ENCODE peak calls at places on chromosomes 5 and 9, in nine cellular contexts. V, M, W, Z, H, I, Q, P and K are unnamed samples.

GRCh38 chr5:58666598-58667595 is 84.0 kb downstream of the RAB3C start:
- DNase-seq in P (peak; percentile 1), W (no peak), M (no peak), H (no peak), V (no peak), I (no peak), Q (no peak), Z (no peak), K (no peak)

GRCh38 chr5:143229426-143229895 is 174.0 kb downstream of the NR3C1 start:
- DNase-seq in Q (no peak), P (no peak), V (no peak), Z (no peak), H (no peak), M (no peak), I (no peak), W (no peak), K (no peak)

GRCh38 chr9:35180801-35181200 is 19.0 kb downstream of the UNC13B start:
- DNase-seq in M (no peak), Q (no peak), H (no peak), I (no peak), P (no peak), Z (no peak), W (no peak), V (no peak), K (no peak)

GRCh38 chr5:157575096-157575872 is at the start of gene ADAM19:
- DNase-seq in Z (peak; percentile 36), I (no peak), W (peak; percentile 55), M (peak; percentile 84), Q (peak; percentile 75), P (peak; percentile 56), V (no peak), H (no peak), K (no peak)

GRCh38 chr5:56814361-56814962 is 887 bp upstream of the MAP3K1 start:
- DNase-seq in Q (peak; percentile 52), P (no peak), M (peak; percentile 17), H (no peak), Z (no peak), I (no peak), V (no peak), W (no peak), K (no peak)

GRCh38 chr9:110895141-110895912 is 142.9 kb downstream of the LPAR1 start:
- DNase-seq in M (no peak), W (no peak), P (peak; percentile 18), Z (no peak), H (no peak), Q (peak; percentile 85), I (no peak), V (no peak), K (no peak)

GRCh38 chr9:71058660-71059059 is 62.8 kb downstream of the TRPM3 start:
- DNase-seq in I (no peak), Z (no peak), V (no peak), Q (no peak), H (no peak), P (no peak), W (no peak), M (no peak), K (no peak)

GRCh38 chr5:126044931-126045565 is 378.2 kb upstream of the GRAMD2B start:
- DNase-seq in M (no peak), P (no peak), H (no peak), I (no peak), V (no peak), W (no peak), Z (no peak), Q (no peak), K (no peak)

GRCh38 chr5:150235548-150235895 is 45.7 kb downstream of the SLC6A7 start:
- DNase-seq in Q (no peak), Z (no peak), W (no peak), M (no peak), I (no peak), V (no peak), P (no peak), H (no peak), K (no peak)

GRCh38 chr9:32775283-32775682 is 8.1 kb upstream of the TMEM215 start:
- DNase-seq in Q (no peak), W (no peak), H (no peak), M (no peak), I (no peak), V (no peak), P (no peak), Z (no peak), K (no peak)

GRCh38 chr5:139282195-139282557 is 11.4 kb upstream of the MATR3 start:
- DNase-seq in Z (peak; percentile 53), M (no peak), I (no peak), H (no peak), Q (no peak), W (no peak), P (peak; percentile 38), V (no peak), K (no peak)

GRCh38 chr5:143698534-143698933 is 113.4 kb upstream of the HMHB1 start:
- DNase-seq in M (no peak), V (no peak), Q (no peak), P (no peak), W (no peak), H (no peak), I (no peak), Z (no peak), K (no peak)

GRCh38 chr9:34995288-34996060 is 5.9 kb downstream of the DNAJB5 start:
- DNase-seq in W (no peak), Q (peak; percentile 69), P (peak; percentile 84), M (peak; percentile 2), H (no peak), Z (peak; percentile 93), V (no peak), I (no peak), K (no peak)

GRCh38 chr9:136960212-136960937 is 8.3 kb downstream of the LCN12 start:
- DNase-seq in V (no peak), Q (no peak), Z (no peak), H (no peak), M (no peak), W (no peak), I (no peak), P (no peak), K (no peak)

GRCh38 chr9:111700776-111701175 is 39.4 kb downstream of the GNG10 start:
- DNase-seq in Q (no peak), W (no peak), M (no peak), H (no peak), P (no peak), I (no peak), V (no peak), Z (no peak), K (no peak)

GRCh38 chr5:140734354-140734753 is 34.1 kb downstream of the ZMAT2 start:
- DNase-seq in Q (no peak), I (no peak), W (no peak), M (no peak), Z (peak; percentile 25), H (no peak), V (no peak), P (peak; percentile 35), K (no peak)
- TF ChIP-seq CTCF in Q (peak; percentile 59), I (peak; percentile 30), W (peak; percentile 39), M (no peak), Z (peak; percentile 16), H (peak; percentile 29), V (peak; percentile 41), P (peak; percentile 51), K (peak; percentile 20)

DNA sequence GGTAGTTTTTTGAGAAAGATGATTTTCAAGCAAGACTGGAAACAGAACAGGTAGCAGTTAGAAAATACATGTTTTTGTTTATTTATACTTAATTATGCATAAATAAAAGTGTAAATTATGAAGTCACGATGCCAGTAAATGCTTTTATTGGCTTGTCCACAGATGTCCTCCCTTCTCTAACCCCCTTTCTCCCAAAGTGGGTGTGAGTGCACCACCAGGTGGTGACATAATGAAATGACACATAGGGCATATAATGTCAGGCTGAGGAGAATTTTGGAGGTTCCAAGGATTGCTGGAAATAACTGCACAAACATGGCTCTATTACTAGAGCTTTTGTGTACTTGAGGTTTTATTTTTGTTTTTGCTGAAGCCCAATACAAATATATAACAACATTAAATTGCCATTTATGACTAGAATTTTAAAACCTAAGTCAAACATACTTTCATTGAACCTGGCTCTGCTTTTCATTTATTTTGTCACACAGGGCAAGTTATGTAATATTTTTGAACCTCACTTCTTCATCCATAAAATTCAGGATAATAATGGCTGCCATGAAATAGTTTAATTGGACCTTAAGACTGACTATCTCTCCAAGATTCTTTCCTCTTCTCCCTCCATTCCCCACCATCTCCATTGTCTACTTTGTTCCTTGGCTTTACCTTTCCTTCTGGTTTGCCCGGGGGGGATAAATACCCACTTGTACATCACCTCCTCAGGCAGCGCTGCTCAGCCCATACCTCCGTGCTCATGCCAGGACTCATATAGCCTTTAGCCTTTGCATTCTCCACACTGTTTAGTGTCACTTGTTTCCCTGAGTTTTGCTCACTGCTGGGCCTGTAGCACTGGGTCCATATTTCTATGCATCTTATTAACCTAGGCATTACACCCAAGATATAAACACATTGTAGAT is 168.8 kb downstream of the PDE4D start:
- DNase-seq in V (peak; percentile 34), Z (peak; percentile 80), Q (no peak), H (peak; percentile 11), M (peak; percentile 26), I (no peak), P (peak; percentile 45), W (no peak), K (no peak)
- TF ChIP-seq CTCF in V (peak; percentile 82), Z (peak; percentile 76), Q (peak; percentile 65), H (peak; percentile 71), M (peak; percentile 81), I (peak; percentile 43), P (peak; percentile 78), W (peak; percentile 76), K (peak; percentile 75)

GRCh38 chr9:77764894-77765780 is 117.0 kb upstream of the GNA14 start:
- DNase-seq in Q (no peak), W (no peak), H (peak; percentile 50), P (peak; percentile 77), I (no peak), V (peak; percentile 42), Z (peak; percentile 40), M (no peak), K (peak; percentile 49)
- TF ChIP-seq CTCF in Q (peak; percentile 37), W (peak; percentile 43), H (peak; percentile 73), P (peak; percentile 79), I (peak; percentile 54), V (peak; percentile 65), Z (peak; percentile 41), M (peak; percentile 36), K (peak; percentile 65)

GRCh38 chr5:52924458-52924857 is 64.7 kb upstream of the ITGA2 start:
- DNase-seq in V (no peak), I (no peak), P (no peak), Q (no peak), H (no peak), Z (no peak), M (no peak), W (no peak), K (no peak)
- TF ChIP-seq CTCF in V (no peak), I (no peak), P (no peak), Q (no peak), H (no peak), Z (no peak), M (no peak), W (no peak), K (no peak)

DNA sequence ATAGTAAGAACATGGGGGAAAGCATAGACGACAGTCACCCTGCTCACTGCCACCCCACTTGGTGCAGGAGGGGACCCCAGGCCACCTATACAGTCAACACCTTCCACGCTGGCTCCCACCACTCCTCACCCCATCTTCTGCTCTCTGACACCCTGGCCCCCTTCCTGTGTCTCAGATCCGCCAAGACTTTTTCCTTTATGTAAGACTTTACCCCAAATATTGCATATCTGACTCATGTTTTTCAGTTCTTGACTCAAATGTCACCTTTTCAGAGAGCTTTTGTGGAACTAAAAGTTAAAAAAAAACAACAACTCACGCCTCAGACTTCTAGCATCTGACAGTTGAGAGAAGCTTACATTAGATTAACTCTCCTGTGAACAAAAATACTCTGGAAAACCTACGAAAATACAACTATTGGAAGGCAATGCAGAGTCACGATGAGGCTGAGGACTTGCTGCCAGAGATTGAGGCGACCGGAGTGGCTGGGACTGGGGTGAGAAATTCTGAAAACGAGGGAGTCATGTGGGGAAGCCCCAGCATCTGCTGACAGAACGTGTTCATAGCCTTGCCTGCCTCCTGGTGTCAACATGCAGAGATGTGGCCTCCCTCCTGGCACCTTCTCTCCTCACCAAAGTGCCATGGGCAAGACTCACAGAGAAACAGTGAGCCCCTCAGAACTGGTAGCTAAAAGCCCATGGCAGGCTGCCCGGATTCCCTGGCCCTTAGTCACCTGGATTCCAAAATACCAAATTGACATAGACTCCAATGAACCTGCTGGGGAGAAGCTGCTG is 22.4 kb upstream of the FCN2 start:
- DNase-seq in W (no peak), I (no peak), P (peak; percentile 59), H (no peak), Q (no peak), V (no peak), Z (peak; percentile 76), M (peak; percentile 81), K (no peak)
- TF ChIP-seq CTCF in W (no peak), I (no peak), P (peak; percentile 25), H (peak; percentile 5), Q (no peak), V (peak; percentile 4), Z (no peak), M (peak; percentile 53), K (peak; percentile 7)